ENCODE peak calls at places on chromosomes 12 and 14, in nine cellular contexts. B is cardiac fibroblast; J is hepatocyte; Z is fibroblast of pulmonary artery; L is CD8-positive, alpha-beta T cell; P is endothelial cell of umbilical vein; F is HL-60; I is heart left ventricle; X is AG09319. O is an unnamed sample.
A peak's percentile ranks its signal among the peaks of the same experiment; 100 is the strongest.

GRCh38 chr12:78245111-78245510 is 414.4 kb downstream of the NAV3 start:
- DNase-seq in B (no peak), J (no peak), Z (no peak), L (no peak), P (no peak), F (no peak), I (no peak), X (no peak), O (no peak)

GRCh38 chr14:20680843-20681347 is 3.5 kb upstream of the RNASE4 start:
- DNase-seq in B (no peak), J (no peak), Z (no peak), L (no peak), P (no peak), F (no peak), I (no peak), X (no peak), O (no peak)

GRCh38 chr12:86186449-86186848 is 69.7 kb downstream of the MGAT4C start:
- DNase-seq in B (peak; percentile 5), J (no peak), Z (no peak), L (no peak), P (no peak), F (no peak), I (no peak), X (no peak), O (no peak)

GRCh38 chr14:76336876-76337275 is 39.1 kb upstream of the ESRRB start:
- DNase-seq in B (no peak), J (no peak), Z (no peak), L (no peak), P (no peak), F (no peak), I (no peak), X (no peak), O (no peak)

GRCh38 chr12:122523280-122523679 is 3.5 kb downstream of the RSRC2 start:
- DNase-seq in B (peak; percentile 64), J (peak; percentile 19), Z (peak; percentile 64), L (no peak), P (no peak), F (peak; percentile 68), I (no peak), X (no peak), O (no peak)

GRCh38 chr14:60161176-60162107 is 3.8 kb downstream of the DHRS7 start:
- DNase-seq in B (peak; percentile 13), J (no peak), Z (peak; percentile 42), L (no peak), P (no peak), F (peak; percentile 85), I (no peak), X (no peak), O (no peak)

GRCh38 chr12:54352022-54352531 is 12.2 kb downstream of the GPR84 start:
- DNase-seq in B (peak; percentile 46), J (peak; percentile 81), Z (peak; percentile 48), L (no peak), P (no peak), F (no peak), I (peak; percentile 71), X (no peak), O (no peak)

GRCh38 chr12:91577586-91578539 is 395.2 kb upstream of the DCN start:
- DNase-seq in B (peak; percentile 45), J (peak; percentile 12), Z (peak; percentile 51), L (no peak), P (peak; percentile 61), F (no peak), I (no peak), X (no peak), O (no peak)

GRCh38 chr12:71426648-71427047 is 12.9 kb upstream of the LGR5 start:
- DNase-seq in B (peak; percentile 26), J (no peak), Z (peak; percentile 21), L (no peak), P (no peak), F (no peak), I (no peak), X (no peak), O (no peak)

GRCh38 chr14:64800000-64800399 is 79.7 kb downstream of the SPTB start:
- DNase-seq in B (peak; percentile 51), J (peak; percentile 23), Z (peak; percentile 51), L (no peak), P (peak; percentile 38), F (no peak), I (peak; percentile 41), X (no peak), O (no peak)
- TF ChIP-seq CTCF in B (peak; percentile 66), J (peak; percentile 38), Z (peak; percentile 58), L (no peak), P (peak; percentile 61), F (peak; percentile 25), I (peak; percentile 61), X (peak; percentile 48), O (peak; percentile 57)

DNA sequence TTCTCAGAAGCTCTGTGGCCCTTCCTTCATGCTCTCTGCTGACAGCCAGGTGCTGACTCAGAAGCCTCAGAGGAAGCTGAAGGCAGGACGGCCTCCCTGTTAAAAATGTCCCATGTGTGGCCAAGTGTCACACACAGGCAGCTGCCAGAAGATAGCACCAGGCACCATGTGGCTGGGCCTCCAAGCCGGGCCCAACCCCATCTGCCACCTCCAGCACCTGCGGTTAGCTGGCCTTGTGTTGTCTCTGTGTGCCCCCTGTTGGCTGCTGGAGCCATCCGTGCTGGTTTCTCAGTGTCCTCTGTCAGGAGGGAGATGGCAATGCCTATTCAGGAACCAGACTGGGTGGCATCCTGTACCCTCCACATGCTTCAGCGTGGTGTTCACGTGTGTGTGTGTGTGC is 63.2 kb downstream of the TSPAN11 start:
- DNase-seq in B (no peak), J (peak; percentile 35), Z (peak; percentile 8), L (no peak), P (peak; percentile 8), F (peak; percentile 35), I (peak; percentile 37), X (no peak), O (no peak)
- TF ChIP-seq CTCF in B (peak; percentile 28), J (peak; percentile 32), Z (peak; percentile 15), L (no peak), P (peak; percentile 25), F (no peak), I (peak; percentile 51), X (peak; percentile 34), O (peak; percentile 52)

GRCh38 chr14:91482278-91483023 is 27.7 kb downstream of the PPP4R3A start:
- DNase-seq in B (peak; percentile 66), J (no peak), Z (peak; percentile 57), L (no peak), P (no peak), F (peak; percentile 71), I (no peak), X (no peak), O (no peak)

GRCh38 chr14:91484744-91485143 is 25.4 kb downstream of the PPP4R3A start:
- DNase-seq in B (no peak), J (no peak), Z (no peak), L (no peak), P (no peak), F (no peak), I (no peak), X (no peak), O (no peak)

DNA sequence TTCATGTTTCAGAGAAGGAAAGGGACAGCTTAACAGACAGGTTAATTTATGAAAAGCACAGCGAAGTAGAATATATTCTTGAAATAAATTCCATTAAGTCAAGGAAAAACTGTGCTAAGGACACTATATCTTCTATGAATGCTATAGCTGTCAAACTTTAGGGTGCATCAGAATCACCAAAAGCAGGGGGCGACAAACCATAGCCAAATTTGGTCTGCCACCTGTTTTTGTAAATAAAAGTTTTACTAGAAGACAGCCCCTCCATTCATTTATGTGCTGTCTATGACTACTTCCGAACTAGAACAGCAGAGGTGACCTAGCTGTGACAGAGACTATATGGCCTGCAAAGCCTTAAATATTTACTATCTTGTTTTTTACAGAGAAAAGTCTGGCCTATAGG is 25.9 kb downstream of the PPP4R3A start:
- DNase-seq in B (no peak), J (no peak), Z (no peak), L (no peak), P (no peak), F (no peak), I (no peak), X (no peak), O (no peak)
- TF ChIP-seq CTCF in B (peak; percentile 1), J (no peak), Z (peak; percentile 4), L (peak; percentile 33), P (no peak), F (no peak), I (no peak), X (no peak), O (peak; percentile 37)

GRCh38 chr14:24816929-24817637 is 183.1 kb upstream of the GZMB start:
- DNase-seq in B (no peak), J (peak; percentile 55), Z (no peak), L (no peak), P (no peak), F (no peak), I (peak; percentile 42), X (no peak), O (no peak)

GRCh38 chr14:24816011-24816928 is 182.3 kb upstream of the GZMB start:
- DNase-seq in B (peak; percentile 61), J (peak; percentile 67), Z (peak; percentile 17), L (no peak), P (no peak), F (no peak), I (peak; percentile 38), X (no peak), O (no peak)

GRCh38 chr14:24818054-24818822 is 184.2 kb upstream of the GZMB start:
- DNase-seq in B (no peak), J (peak; percentile 75), Z (no peak), L (no peak), P (peak; percentile 64), F (no peak), I (no peak), X (no peak), O (no peak)

GRCh38 chr14:24818823-24819341 is 184.9 kb upstream of the GZMB start:
- DNase-seq in B (no peak), J (no peak), Z (no peak), L (no peak), P (no peak), F (no peak), I (no peak), X (no peak), O (no peak)

DNA sequence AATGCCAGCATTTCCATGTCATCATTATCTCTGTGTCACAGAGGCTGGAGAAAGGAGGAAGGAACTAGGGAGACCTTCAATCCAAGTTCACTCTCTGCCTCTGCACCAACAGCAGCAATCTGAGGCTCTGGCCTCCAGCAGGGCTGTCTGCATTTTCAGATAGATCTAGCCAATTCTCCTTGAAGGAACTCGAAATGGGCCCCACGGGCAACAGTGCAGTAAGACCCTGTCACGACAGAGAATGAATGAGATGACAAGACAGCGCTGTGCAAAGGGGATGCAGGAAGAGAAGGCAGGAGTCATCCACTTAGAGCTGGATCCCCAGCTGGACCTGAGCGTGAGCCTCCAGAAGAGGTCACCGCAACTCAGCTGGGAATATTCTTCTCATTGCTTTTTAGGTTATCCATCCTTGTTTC is 183.7 kb upstream of the GZMB start:
- DNase-seq in B (peak; percentile 65), J (peak; percentile 39), Z (peak; percentile 62), L (no peak), P (no peak), F (no peak), I (no peak), X (no peak), O (no peak)
- TF ChIP-seq CTCF in B (peak; percentile 49), J (peak; percentile 51), Z (peak; percentile 72), L (no peak), P (peak; percentile 6), F (no peak), I (peak; percentile 61), X (peak; percentile 54), O (peak; percentile 36)

GRCh38 chr14:50055461-50056228 is 60.7 kb downstream of the VCPKMT start:
- DNase-seq in B (no peak), J (no peak), Z (no peak), L (no peak), P (peak; percentile 46), F (peak; percentile 69), I (no peak), X (no peak), O (no peak)
- TF ChIP-seq CTCF in B (no peak), J (no peak), Z (no peak), L (no peak), P (peak; percentile 5), F (no peak), I (no peak), X (no peak), O (no peak)

GRCh38 chr12:20950248-20950647 is 139.7 kb downstream of the SLCO1B3 start:
- DNase-seq in B (peak; percentile 16), J (peak; percentile 66), Z (peak; percentile 37), L (no peak), P (peak; percentile 46), F (peak; percentile 2), I (no peak), X (no peak), O (no peak)
- TF ChIP-seq CTCF in B (peak; percentile 54), J (peak; percentile 44), Z (peak; percentile 45), L (no peak), P (peak; percentile 41), F (peak; percentile 46), I (peak; percentile 42), X (no peak), O (peak; percentile 71)